ENCODE peak calls at places on chromosomes 2 and 18, in seven cellular contexts. One of them, this sample, is unnamed. For H3K4me1, the result is how much of the 10 kb centered on the place peaks cover.

GRCh38 chr2:168814046-168814445 is 11.6 kb downstream of the NOSTRIN start:
- DNase-seq in HepG2: no peak
- DNase-seq in astrocyte: peak
- DNase-seq in mammary epithelial cell: no peak
- DNase-seq in K562: no peak
- DNase-seq in MM.1S: no peak
- DNase-seq in GM12878: no peak
- DNase-seq in this sample: no peak

GRCh38 chr18:48749768-48750167 is 201.0 kb downstream of the SMAD7 start:
- DNase-seq in GM12878: no peak
- DNase-seq in HepG2: no peak
- DNase-seq in mammary epithelial cell: peak
- DNase-seq in MM.1S: no peak
- DNase-seq in astrocyte: peak
- DNase-seq in K562: no peak
- DNase-seq in this sample: no peak

GRCh38 chr2:200350796-200351195 is 44.3 kb downstream of the SPATS2L start:
- DNase-seq in HepG2: no peak
- DNase-seq in K562: no peak
- DNase-seq in astrocyte: peak
- DNase-seq in GM12878: no peak
- DNase-seq in MM.1S: no peak
- DNase-seq in mammary epithelial cell: peak
- DNase-seq in this sample: no peak

GRCh38 chr2:135727968-135728728 is 13.5 kb upstream of the UBXN4 start:
- DNase-seq in astrocyte: no peak
- DNase-seq in HepG2: peak
- DNase-seq in K562: no peak
- DNase-seq in MM.1S: no peak
- DNase-seq in GM12878: no peak
- DNase-seq in mammary epithelial cell: no peak
- DNase-seq in this sample: no peak

GRCh38 chr2:232888099-232888836 is 18.2 kb downstream of the SNORC start:
- DNase-seq in astrocyte: no peak
- DNase-seq in mammary epithelial cell: no peak
- DNase-seq in K562: no peak
- DNase-seq in MM.1S: no peak
- DNase-seq in GM12878: no peak
- DNase-seq in HepG2: no peak
- DNase-seq in this sample: no peak

GRCh38 chr2:120388222-120389035 is 42.5 kb downstream of the INHBB start:
- DNase-seq in astrocyte: no peak
- DNase-seq in HepG2: no peak
- DNase-seq in mammary epithelial cell: no peak
- DNase-seq in MM.1S: no peak
- DNase-seq in GM12878: no peak
- DNase-seq in K562: no peak
- DNase-seq in this sample: no peak

GRCh38 chr2:190684941-190685340 is 36.1 kb downstream of the NAB1 start:
- DNase-seq in GM12878: no peak
- DNase-seq in K562: no peak
- DNase-seq in MM.1S: no peak
- DNase-seq in mammary epithelial cell: no peak
- DNase-seq in HepG2: no peak
- DNase-seq in astrocyte: no peak
- DNase-seq in this sample: no peak

GRCh38 chr2:67006373-67006960 is 390.7 kb upstream of the ETAA1 start:
- DNase-seq in K562: no peak
- DNase-seq in mammary epithelial cell: no peak
- DNase-seq in GM12878: no peak
- DNase-seq in astrocyte: no peak
- DNase-seq in MM.1S: no peak
- DNase-seq in HepG2: no peak
- DNase-seq in this sample: no peak

GRCh38 chr2:231810905-231811304 is 24.7 kb downstream of the COPS7B start:
- DNase-seq in HepG2: no peak
- DNase-seq in MM.1S: no peak
- DNase-seq in mammary epithelial cell: peak
- DNase-seq in astrocyte: peak
- DNase-seq in GM12878: no peak
- DNase-seq in K562: no peak
- DNase-seq in this sample: no peak

GRCh38 chr18:68928762-68929675 is 131.1 kb downstream of the CCDC102B start:
- DNase-seq in K562: no peak
- DNase-seq in mammary epithelial cell: no peak
- DNase-seq in GM12878: no peak
- DNase-seq in MM.1S: no peak
- DNase-seq in HepG2: no peak
- DNase-seq in astrocyte: no peak
- DNase-seq in this sample: peak

GRCh38 chr18:55096261-55097026 is 137.2 kb upstream of the CCDC68 start:
- DNase-seq in K562: peak
- DNase-seq in GM12878: no peak
- DNase-seq in mammary epithelial cell: peak
- DNase-seq in HepG2: peak
- DNase-seq in MM.1S: peak
- DNase-seq in astrocyte: peak
- DNase-seq in this sample: peak

GRCh38 chr18:10131036-10131774 is 217.4 kb downstream of the VAPA start:
- DNase-seq in MM.1S: no peak
- DNase-seq in GM12878: no peak
- DNase-seq in HepG2: no peak
- DNase-seq in mammary epithelial cell: no peak
- DNase-seq in K562: no peak
- DNase-seq in astrocyte: no peak
- DNase-seq in this sample: peak

GRCh38 chr2:37350917-37351316 is 6.5 kb downstream of the QPCT start:
- DNase-seq in mammary epithelial cell: no peak
- DNase-seq in K562: no peak
- DNase-seq in astrocyte: no peak
- DNase-seq in HepG2: peak
- DNase-seq in MM.1S: no peak
- DNase-seq in GM12878: no peak
- DNase-seq in this sample: no peak

GRCh38 chr2:132424526-132425121 is 8.0 kb downstream of the GPR39 start:
- DNase-seq in GM12878: no peak
- DNase-seq in astrocyte: peak
- DNase-seq in mammary epithelial cell: peak
- DNase-seq in MM.1S: no peak
- DNase-seq in K562: no peak
- DNase-seq in HepG2: peak
- DNase-seq in this sample: no peak

GRCh38 chr18:10525563-10526210 is at the start of gene NAPG:
- DNase-seq in mammary epithelial cell: peak
- DNase-seq in astrocyte: peak
- DNase-seq in K562: peak
- DNase-seq in GM12878: peak
- DNase-seq in HepG2: peak
- DNase-seq in MM.1S: peak
- DNase-seq in this sample: peak

GRCh38 chr2:172324198-172324597 is 103.2 kb upstream of the ITGA6 start:
- DNase-seq in HepG2: no peak
- DNase-seq in astrocyte: no peak
- DNase-seq in MM.1S: no peak
- DNase-seq in mammary epithelial cell: no peak
- DNase-seq in GM12878: no peak
- DNase-seq in K562: no peak
- DNase-seq in this sample: no peak

GRCh38 chr2:59296279-59296678 is 1055.2 kb upstream of the FANCL start:
- DNase-seq in HepG2: peak
- DNase-seq in astrocyte: no peak
- DNase-seq in MM.1S: no peak
- DNase-seq in GM12878: no peak
- DNase-seq in mammary epithelial cell: no peak
- DNase-seq in K562: no peak
- DNase-seq in this sample: no peak

GRCh38 chr18:14285053-14285452 is 152.8 kb upstream of the ZNF519 start:
- DNase-seq in mammary epithelial cell: no peak
- DNase-seq in K562: no peak
- DNase-seq in GM12878: no peak
- DNase-seq in MM.1S: no peak
- DNase-seq in astrocyte: no peak
- DNase-seq in HepG2: no peak
- DNase-seq in this sample: no peak

GRCh38 chr2:88690591-88691338 is 708 bp upstream of the RPIA start:
- DNase-seq in HepG2: peak
- DNase-seq in mammary epithelial cell: peak
- DNase-seq in MM.1S: peak
- DNase-seq in astrocyte: peak
- DNase-seq in GM12878: no peak
- DNase-seq in K562: peak
- DNase-seq in this sample: no peak

GRCh38 chr2:110714824-110715223 is 17.5 kb upstream of the ACOXL start:
- DNase-seq in K562: no peak
- DNase-seq in astrocyte: no peak
- DNase-seq in mammary epithelial cell: no peak
- DNase-seq in MM.1S: no peak
- DNase-seq in GM12878: no peak
- DNase-seq in HepG2: no peak
- DNase-seq in this sample: no peak

GRCh38 chr18:31942301-31942998 is 478 bp downstream of the TRAPPC8 start:
- DNase-seq in HepG2: no peak
- DNase-seq in K562: peak
- DNase-seq in MM.1S: peak
- DNase-seq in mammary epithelial cell: peak
- DNase-seq in GM12878: no peak
- DNase-seq in astrocyte: peak
- DNase-seq in this sample: peak

GRCh38 chr18:51767293-51767692 is 569.8 kb upstream of the MEX3C start:
- DNase-seq in mammary epithelial cell: no peak
- DNase-seq in astrocyte: no peak
- DNase-seq in GM12878: no peak
- DNase-seq in HepG2: no peak
- DNase-seq in MM.1S: no peak
- DNase-seq in K562: no peak
- DNase-seq in this sample: no peak

GRCh38 chr2:102356381-102356712 is 751 bp downstream of the IL18R1 start:
- DNase-seq in GM12878: no peak
- DNase-seq in MM.1S: no peak
- DNase-seq in mammary epithelial cell: no peak
- DNase-seq in K562: no peak
- DNase-seq in astrocyte: no peak
- DNase-seq in HepG2: no peak
- DNase-seq in this sample: no peak

GRCh38 chr2:161237397-161238263 is 70.6 kb upstream of the PSMD14 start:
- DNase-seq in GM12878: no peak
- DNase-seq in K562: no peak
- DNase-seq in MM.1S: peak
- DNase-seq in astrocyte: peak
- DNase-seq in mammary epithelial cell: peak
- DNase-seq in HepG2: no peak
- DNase-seq in this sample: peak

GRCh38 chr2:176827269-176827668 is 385.3 kb upstream of the HNRNPA3 start:
- DNase-seq in K562: no peak
- DNase-seq in astrocyte: no peak
- DNase-seq in GM12878: peak
- DNase-seq in HepG2: no peak
- DNase-seq in MM.1S: no peak
- DNase-seq in mammary epithelial cell: no peak
- DNase-seq in this sample: no peak

GRCh38 chr18:55775972-55776371 is 188.0 kb upstream of the TCF4 start:
- DNase-seq in K562: no peak
- DNase-seq in MM.1S: no peak
- DNase-seq in mammary epithelial cell: no peak
- DNase-seq in GM12878: no peak
- DNase-seq in astrocyte: no peak
- DNase-seq in HepG2: no peak
- DNase-seq in this sample: no peak

GRCh38 chr2:109162999-109163398 is 34.0 kb downstream of the SH3RF3 start:
- DNase-seq in mammary epithelial cell: no peak
- DNase-seq in K562: no peak
- DNase-seq in astrocyte: peak
- DNase-seq in MM.1S: no peak
- DNase-seq in GM12878: no peak
- DNase-seq in HepG2: no peak
- DNase-seq in this sample: no peak
- H3K4me1 ChIP-seq in mammary epithelial cell: under half
- H3K4me1 ChIP-seq in K562: under half
- H3K4me1 ChIP-seq in astrocyte: under half
- H3K4me1 ChIP-seq in MM.1S: under half
- H3K4me1 ChIP-seq in GM12878: under half
- H3K4me1 ChIP-seq in HepG2: under half
- H3K4me1 ChIP-seq in this sample: under half

GRCh38 chr2:217164008-217164407 is 304.1 kb upstream of the TNP1 start:
- DNase-seq in K562: no peak
- DNase-seq in MM.1S: no peak
- DNase-seq in astrocyte: no peak
- DNase-seq in HepG2: no peak
- DNase-seq in GM12878: no peak
- DNase-seq in mammary epithelial cell: no peak
- DNase-seq in this sample: no peak
- H3K9ac ChIP-seq in K562: no peak
- H3K9ac ChIP-seq in MM.1S: no peak
- H3K9ac ChIP-seq in astrocyte: no peak
- H3K9ac ChIP-seq in HepG2: no peak
- H3K9ac ChIP-seq in GM12878: no peak
- H3K9ac ChIP-seq in mammary epithelial cell: no peak
- H3K9ac ChIP-seq in this sample: no peak

GRCh38 chr2:5459041-5459440 is 233.1 kb upstream of the SOX11 start:
- DNase-seq in GM12878: no peak
- DNase-seq in K562: no peak
- DNase-seq in MM.1S: no peak
- DNase-seq in mammary epithelial cell: no peak
- DNase-seq in astrocyte: no peak
- DNase-seq in HepG2: no peak
- DNase-seq in this sample: no peak
- TF ChIP-seq EZH2 in GM12878: no peak
- TF ChIP-seq EZH2 in K562: no peak
- TF ChIP-seq EZH2 in MM.1S: no peak
- TF ChIP-seq EZH2 in mammary epithelial cell: no peak
- TF ChIP-seq EZH2 in astrocyte: no peak
- TF ChIP-seq EZH2 in HepG2: no peak
- TF ChIP-seq EZH2 in this sample: no peak

DNA sequence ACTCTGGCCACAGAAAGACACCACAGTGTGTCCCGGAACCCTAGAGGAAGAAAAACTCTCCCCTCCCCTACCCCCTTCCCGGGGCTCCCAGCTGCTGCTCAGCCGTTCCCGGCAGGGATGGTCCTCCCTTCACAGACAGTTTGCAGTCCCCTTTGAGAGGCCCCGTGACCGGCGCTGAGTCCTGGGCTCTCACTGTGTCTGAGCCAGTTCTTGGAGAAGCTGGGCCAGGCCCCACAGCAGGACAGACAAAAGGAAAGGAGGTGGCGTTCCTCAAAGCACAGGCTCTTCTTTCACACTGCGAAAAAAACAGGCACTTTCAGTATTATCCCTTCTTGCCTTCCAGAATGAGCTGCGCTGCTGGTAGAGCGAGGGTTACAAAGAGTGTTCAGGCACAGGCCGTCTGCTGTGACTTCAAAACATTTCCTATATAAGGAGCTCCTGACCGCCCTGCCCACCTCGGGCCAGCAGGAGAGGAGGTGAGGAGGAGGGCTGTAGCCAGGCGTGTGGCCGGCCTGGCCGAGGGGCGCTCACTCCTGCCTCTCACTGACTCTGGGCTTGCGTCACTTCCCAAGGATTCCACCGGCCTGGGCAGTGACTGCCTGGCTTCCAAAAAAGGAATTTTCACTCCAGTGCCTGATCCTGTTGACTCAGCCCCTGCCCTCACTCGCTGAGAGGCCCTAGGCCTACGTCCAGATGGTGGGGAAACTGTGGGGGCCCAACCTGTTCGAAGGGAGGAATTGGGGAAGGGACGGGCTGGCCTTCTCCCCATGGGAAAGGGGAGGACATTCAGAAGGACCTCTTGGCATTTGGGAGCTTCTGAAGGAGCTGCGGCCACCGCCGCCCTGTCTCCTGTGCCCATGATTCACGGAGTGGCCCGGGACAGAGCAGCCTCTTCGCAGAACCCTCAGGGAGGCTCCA is 24.9 kb downstream of the CIDEA start:
- DNase-seq in astrocyte: peak
- DNase-seq in MM.1S: no peak
- DNase-seq in GM12878: no peak
- DNase-seq in K562: no peak
- DNase-seq in mammary epithelial cell: peak
- DNase-seq in HepG2: peak
- DNase-seq in this sample: peak
- H3K4me1 ChIP-seq in astrocyte: under half
- H3K4me1 ChIP-seq in MM.1S: under half
- H3K4me1 ChIP-seq in GM12878: under half
- H3K4me1 ChIP-seq in K562: under half
- H3K4me1 ChIP-seq in mammary epithelial cell: under half
- H3K4me1 ChIP-seq in HepG2: under half
- H3K4me1 ChIP-seq in this sample: under half